ENCODE peak calls at places on chromosomes 7 and 10, in four cellular contexts. G, F, D and T are unnamed samples.

GRCh38 chr10:88114368-88114767 is 250.9 kb downstream of the PTEN start:
- DNase-seq in G (no peak), F (no peak), D (no peak), T (no peak)

GRCh38 chr7:9645756-9646155 is 1212.3 kb downstream of the NXPH1 start:
- DNase-seq in G (no peak), F (no peak), D (no peak), T (no peak)

GRCh38 chr7:17126413-17127374 is 171.8 kb upstream of the AHR start:
- DNase-seq in G (no peak), F (no peak), D (no peak), T (no peak)

GRCh38 chr7:128739990-128740682 is 977 bp downstream of the CALU start:
- DNase-seq in G (no peak), F (no peak), D (no peak), T (no peak)

GRCh38 chr7:50664937-50665336 is 99.7 kb upstream of the DDC start:
- DNase-seq in G (no peak), F (no peak), D (no peak), T (no peak)

GRCh38 chr7:128888039-128888755 is 22.3 kb downstream of the KCP start:
- DNase-seq in G (no peak), F (no peak), D (no peak), T (no peak)

GRCh38 chr10:133278577-133279265 is 2.1 kb upstream of the ADAM8 start:
- DNase-seq in G (no peak), F (no peak), D (peak; percentile 11), T (no peak)

GRCh38 chr10:44300666-44301649 is 83.9 kb downstream of the CXCL12 start:
- DNase-seq in G (no peak), F (peak; percentile 58), D (peak; percentile 93), T (peak; percentile 52)

GRCh38 chr10:33196710-33197406 is 137.6 kb downstream of the NRP1 start:
- DNase-seq in G (no peak), F (no peak), D (no peak), T (no peak)

GRCh38 chr7:23216021-23216420 is 30.6 kb upstream of the GPNMB start:
- DNase-seq in G (no peak), F (no peak), D (no peak), T (no peak)

GRCh38 chr10:89167915-89168314 is 39.2 kb downstream of the CH25H start:
- DNase-seq in G (no peak), F (no peak), D (no peak), T (no peak)

GRCh38 chr10:69883256-69883655 is 81.5 kb downstream of the COL13A1 start:
- DNase-seq in G (no peak), F (no peak), D (no peak), T (no peak)

GRCh38 chr10:106636781-106637491 is 527.6 kb downstream of the SORCS1 start:
- DNase-seq in G (no peak), F (no peak), D (no peak), T (no peak)

GRCh38 chr7:55476071-55476803 is 96.1 kb downstream of the VOPP1 start:
- DNase-seq in G (no peak), F (no peak), D (no peak), T (no peak)

GRCh38 chr10:46551701-46552525 is 4.5 kb downstream of the GPRIN2 start:
- DNase-seq in G (no peak), F (no peak), D (no peak), T (no peak)